ENCODE peak calls at places on chromosomes 12 and 14, in eight cellular contexts. One of them, this sample, is unnamed.

GRCh38 chr12:53750812-53751335 is 905 bp downstream of the CISTR start:
- DNase-seq in K562: no peak
- DNase-seq in NCI-H2029: peak; percentile 26
- DNase-seq in PC-3: no peak
- DNase-seq in effector memory CD8-positive, alpha-beta T cell: no peak
- DNase-seq in small intestine: no peak
- DNase-seq in fibroblast of pulmonary artery: peak; percentile 24
- DNase-seq in stimulated activated CD4-positive, alpha-beta T cell treated with anti-CD3 and anti-CD28 coated beads, Interleukin-1b, Interleukin-23, amount 100 ng/mL, for 48 hours: no peak
- DNase-seq in this sample: no peak

GRCh38 chr14:105078294-105078693 is 13.1 kb upstream of the GPR132 start:
- DNase-seq in K562: no peak
- DNase-seq in small intestine: no peak
- DNase-seq in NCI-H2029: no peak
- DNase-seq in PC-3: no peak
- DNase-seq in fibroblast of pulmonary artery: no peak
- DNase-seq in effector memory CD8-positive, alpha-beta T cell: no peak
- DNase-seq in stimulated activated CD4-positive, alpha-beta T cell treated with anti-CD3 and anti-CD28 coated beads, Interleukin-1b, Interleukin-23, amount 100 ng/mL, for 48 hours: no peak
- DNase-seq in this sample: no peak

GRCh38 chr12:57459750-57460400 is at the start of gene GLI1:
- DNase-seq in NCI-H2029: no peak
- DNase-seq in K562: peak; percentile 77
- DNase-seq in fibroblast of pulmonary artery: peak; percentile 33
- DNase-seq in stimulated activated CD4-positive, alpha-beta T cell treated with anti-CD3 and anti-CD28 coated beads, Interleukin-1b, Interleukin-23, amount 100 ng/mL, for 48 hours: peak; percentile 56
- DNase-seq in small intestine: no peak
- DNase-seq in effector memory CD8-positive, alpha-beta T cell: no peak
- DNase-seq in PC-3: no peak
- DNase-seq in this sample: peak; percentile 24

GRCh38 chr12:105172037-105172436 is 63.9 kb downstream of the APPL2 start:
- DNase-seq in K562: no peak
- DNase-seq in NCI-H2029: no peak
- DNase-seq in effector memory CD8-positive, alpha-beta T cell: no peak
- DNase-seq in PC-3: no peak
- DNase-seq in stimulated activated CD4-positive, alpha-beta T cell treated with anti-CD3 and anti-CD28 coated beads, Interleukin-1b, Interleukin-23, amount 100 ng/mL, for 48 hours: no peak
- DNase-seq in small intestine: no peak
- DNase-seq in fibroblast of pulmonary artery: no peak
- DNase-seq in this sample: no peak

GRCh38 chr14:102517412-102518062 is 8.0 kb upstream of the ANKRD9 start:
- DNase-seq in small intestine: no peak
- DNase-seq in K562: no peak
- DNase-seq in PC-3: no peak
- DNase-seq in effector memory CD8-positive, alpha-beta T cell: no peak
- DNase-seq in fibroblast of pulmonary artery: no peak
- DNase-seq in stimulated activated CD4-positive, alpha-beta T cell treated with anti-CD3 and anti-CD28 coated beads, Interleukin-1b, Interleukin-23, amount 100 ng/mL, for 48 hours: no peak
- DNase-seq in NCI-H2029: no peak
- DNase-seq in this sample: no peak

GRCh38 chr14:60324837-60325236 is 75.8 kb downstream of the PPM1A start:
- DNase-seq in stimulated activated CD4-positive, alpha-beta T cell treated with anti-CD3 and anti-CD28 coated beads, Interleukin-1b, Interleukin-23, amount 100 ng/mL, for 48 hours: no peak
- DNase-seq in small intestine: no peak
- DNase-seq in effector memory CD8-positive, alpha-beta T cell: no peak
- DNase-seq in fibroblast of pulmonary artery: no peak
- DNase-seq in NCI-H2029: no peak
- DNase-seq in K562: no peak
- DNase-seq in PC-3: no peak
- DNase-seq in this sample: no peak

GRCh38 chr14:89922549-89922907 is 32.0 kb downstream of the EFCAB11 start:
- DNase-seq in fibroblast of pulmonary artery: no peak
- DNase-seq in NCI-H2029: no peak
- DNase-seq in K562: no peak
- DNase-seq in PC-3: no peak
- DNase-seq in stimulated activated CD4-positive, alpha-beta T cell treated with anti-CD3 and anti-CD28 coated beads, Interleukin-1b, Interleukin-23, amount 100 ng/mL, for 48 hours: no peak
- DNase-seq in small intestine: no peak
- DNase-seq in effector memory CD8-positive, alpha-beta T cell: no peak
- DNase-seq in this sample: no peak

GRCh38 chr12:5022465-5023061 is 21.1 kb upstream of the KCNA5 start:
- DNase-seq in K562: peak; percentile 56
- DNase-seq in fibroblast of pulmonary artery: peak; percentile 53
- DNase-seq in effector memory CD8-positive, alpha-beta T cell: no peak
- DNase-seq in PC-3: peak; percentile 50
- DNase-seq in stimulated activated CD4-positive, alpha-beta T cell treated with anti-CD3 and anti-CD28 coated beads, Interleukin-1b, Interleukin-23, amount 100 ng/mL, for 48 hours: peak; percentile 26
- DNase-seq in small intestine: peak; percentile 47
- DNase-seq in NCI-H2029: peak; percentile 44
- DNase-seq in this sample: peak; percentile 61

GRCh38 chr12:96578526-96579125 is 89.2 kb downstream of the CFAP54 start:
- DNase-seq in stimulated activated CD4-positive, alpha-beta T cell treated with anti-CD3 and anti-CD28 coated beads, Interleukin-1b, Interleukin-23, amount 100 ng/mL, for 48 hours: no peak
- DNase-seq in PC-3: peak; percentile 80
- DNase-seq in fibroblast of pulmonary artery: peak; percentile 77
- DNase-seq in small intestine: peak; percentile 37
- DNase-seq in effector memory CD8-positive, alpha-beta T cell: peak; percentile 14
- DNase-seq in K562: peak; percentile 35
- DNase-seq in NCI-H2029: peak; percentile 80
- DNase-seq in this sample: peak; percentile 54

GRCh38 chr14:60064491-60065072 is 27.1 kb upstream of the PCNX4 start:
- DNase-seq in stimulated activated CD4-positive, alpha-beta T cell treated with anti-CD3 and anti-CD28 coated beads, Interleukin-1b, Interleukin-23, amount 100 ng/mL, for 48 hours: no peak
- DNase-seq in K562: peak; percentile 9
- DNase-seq in small intestine: peak; percentile 22
- DNase-seq in effector memory CD8-positive, alpha-beta T cell: no peak
- DNase-seq in NCI-H2029: peak; percentile 21
- DNase-seq in fibroblast of pulmonary artery: peak; percentile 72
- DNase-seq in PC-3: peak; percentile 87
- DNase-seq in this sample: peak; percentile 2

GRCh38 chr12:40515041-40515825 is 177.0 kb upstream of the CNTN1 start:
- DNase-seq in K562: no peak
- DNase-seq in fibroblast of pulmonary artery: peak; percentile 1
- DNase-seq in small intestine: no peak
- DNase-seq in PC-3: no peak
- DNase-seq in NCI-H2029: no peak
- DNase-seq in stimulated activated CD4-positive, alpha-beta T cell treated with anti-CD3 and anti-CD28 coated beads, Interleukin-1b, Interleukin-23, amount 100 ng/mL, for 48 hours: no peak
- DNase-seq in effector memory CD8-positive, alpha-beta T cell: no peak
- DNase-seq in this sample: no peak

GRCh38 chr12:93451423-93452158 is 9.8 kb upstream of the UBE2N start:
- DNase-seq in effector memory CD8-positive, alpha-beta T cell: no peak
- DNase-seq in NCI-H2029: no peak
- DNase-seq in PC-3: no peak
- DNase-seq in small intestine: no peak
- DNase-seq in K562: no peak
- DNase-seq in stimulated activated CD4-positive, alpha-beta T cell treated with anti-CD3 and anti-CD28 coated beads, Interleukin-1b, Interleukin-23, amount 100 ng/mL, for 48 hours: no peak
- DNase-seq in fibroblast of pulmonary artery: no peak
- DNase-seq in this sample: no peak

GRCh38 chr14:28879571-28879970 is 113.0 kb downstream of the FOXG1 start:
- DNase-seq in effector memory CD8-positive, alpha-beta T cell: no peak
- DNase-seq in stimulated activated CD4-positive, alpha-beta T cell treated with anti-CD3 and anti-CD28 coated beads, Interleukin-1b, Interleukin-23, amount 100 ng/mL, for 48 hours: no peak
- DNase-seq in K562: no peak
- DNase-seq in PC-3: no peak
- DNase-seq in small intestine: no peak
- DNase-seq in NCI-H2029: no peak
- DNase-seq in fibroblast of pulmonary artery: no peak
- DNase-seq in this sample: no peak